ENCODE peak calls at places on chromosomes 5 and 9, in nine cellular contexts. V, W, M, J, R, Y, N, U and G are unnamed samples.

GRCh38 chr9:95181845-95182244 is 135.7 kb downstream of the FANCC start:
- DNase-seq in V (no peak), W (no peak), M (no peak), J (no peak), R (no peak), Y (no peak), N (no peak), U (no peak), G (no peak)

GRCh38 chr9:69674112-69674511 is 1.9 kb upstream of the APBA1 start:
- DNase-seq in V (no peak), W (no peak), M (no peak), J (no peak), R (no peak), Y (no peak), N (no peak), U (no peak), G (no peak)

GRCh38 chr5:150082889-150083288 is 3.5 kb downstream of the CSF1R start:
- DNase-seq in V (no peak), W (no peak), M (no peak), J (no peak), R (no peak), Y (no peak), N (no peak), U (peak), G (no peak)

GRCh38 chr9:72931437-72931836 is 21.4 kb downstream of the ALDH1A1 start:
- DNase-seq in V (no peak), W (no peak), M (no peak), J (no peak), R (no peak), Y (no peak), N (no peak), U (no peak), G (no peak)

GRCh38 chr9:36292641-36293040 is 34.4 kb upstream of the GNE start:
- DNase-seq in V (no peak), W (no peak), M (no peak), J (no peak), R (no peak), Y (no peak), N (no peak), U (no peak), G (no peak)

GRCh38 chr5:143782588-143783386 is 29.2 kb upstream of the HMHB1 start:
- DNase-seq in V (no peak), W (no peak), M (no peak), J (no peak), R (no peak), Y (no peak), N (no peak), U (no peak), G (no peak)

GRCh38 chr9:120526493-120526892 is 53.5 kb downstream of the CDK5RAP2 start:
- DNase-seq in V (no peak), W (no peak), M (no peak), J (no peak), R (no peak), Y (no peak), N (no peak), U (no peak), G (no peak)

GRCh38 chr5:80192507-80193241 is 63.2 kb downstream of the SERINC5 start:
- DNase-seq in V (no peak), W (peak), M (no peak), J (no peak), R (no peak), Y (peak), N (peak), U (no peak), G (no peak)

GRCh38 chr5:107673368-107674136 is 2.8 kb upstream of the EFNA5 start:
- DNase-seq in V (peak), W (peak), M (peak), J (peak), R (peak), Y (peak), N (peak), U (peak), G (peak)

GRCh38 chr9:70902171-70902570 is 219.2 kb downstream of the TRPM3 start:
- DNase-seq in V (no peak), W (no peak), M (no peak), J (no peak), R (no peak), Y (no peak), N (no peak), U (no peak), G (no peak)

GRCh38 chr9:7777776-7778175 is 21.8 kb downstream of the DMAC1 start:
- DNase-seq in V (no peak), W (no peak), M (no peak), J (no peak), R (no peak), Y (no peak), N (no peak), U (no peak), G (no peak)

GRCh38 chr5:36655171-36655570 is 48.8 kb downstream of the SLC1A3 start:
- DNase-seq in V (no peak), W (peak), M (no peak), J (no peak), R (no peak), Y (no peak), N (no peak), U (no peak), G (no peak)

GRCh38 chr5:110031402-110032140 is 341.8 kb downstream of the MAN2A1 start:
- DNase-seq in V (no peak), W (no peak), M (no peak), J (no peak), R (no peak), Y (no peak), N (no peak), U (no peak), G (no peak)

GRCh38 chr5:142215915-142216681 is 107.5 kb downstream of the NDFIP1 start:
- DNase-seq in V (peak), W (peak), M (no peak), J (peak), R (no peak), Y (peak), N (peak), U (no peak), G (peak)

GRCh38 chr5:14440598-14441401 is 140.8 kb upstream of the OTULINL start:
- DNase-seq in V (peak), W (peak), M (peak), J (no peak), R (no peak), Y (peak), N (no peak), U (no peak), G (peak)

GRCh38 chr5:132821791-132822190 is 8.7 kb downstream of the SHROOM1 start:
- DNase-seq in V (no peak), W (no peak), M (no peak), J (no peak), R (no peak), Y (no peak), N (peak), U (no peak), G (no peak)

GRCh38 chr5:132822650-132823480 is 7.6 kb downstream of the SHROOM1 start:
- DNase-seq in V (no peak), W (no peak), M (no peak), J (no peak), R (no peak), Y (no peak), N (no peak), U (no peak), G (no peak)

GRCh38 chr5:132819468-132819867 is 6.4 kb downstream of the SOWAHA start:
- DNase-seq in V (no peak), W (no peak), M (no peak), J (no peak), R (no peak), Y (no peak), N (no peak), U (peak), G (no peak)

GRCh38 chr5:132820162-132820754 is 7.2 kb downstream of the SOWAHA start:
- DNase-seq in V (peak), W (peak), M (peak), J (peak), R (peak), Y (peak), N (peak), U (peak), G (peak)

DNA sequence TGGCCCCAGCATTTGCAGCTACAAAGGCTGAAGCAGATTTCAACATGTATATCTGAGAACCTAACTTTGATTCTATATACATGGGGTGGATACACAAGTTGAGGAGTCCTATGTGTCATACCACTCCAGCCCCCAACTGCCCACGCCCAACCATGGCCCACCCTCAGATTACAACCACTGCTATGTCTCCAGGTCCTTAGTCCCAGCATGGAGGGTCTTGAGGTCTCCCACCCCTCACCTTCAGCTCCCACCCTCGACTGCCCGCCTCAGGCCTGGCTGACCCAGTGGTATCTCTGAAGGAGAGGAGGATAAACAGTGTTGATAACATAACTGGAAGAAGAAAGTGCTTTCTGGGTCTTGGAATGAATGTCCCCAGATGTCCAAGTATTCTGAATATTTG is 8.2 kb downstream of the SOWAHA start:
- DNase-seq in V (no peak), W (no peak), M (no peak), J (no peak), R (no peak), Y (no peak), N (no peak), U (no peak), G (no peak)
- TF ChIP-seq EP300 in V (no peak), W (no peak), M (no peak), J (no peak), R (no peak), Y (no peak), N (no peak), U (no peak), G (no peak)

GRCh38 chr9:130833324-130833990 is 1.6 kb upstream of the ABL1 start:
- DNase-seq in V (no peak), W (no peak), M (peak), J (no peak), R (no peak), Y (no peak), N (no peak), U (no peak), G (no peak)
- TF ChIP-seq EP300 in V (no peak), W (no peak), M (peak), J (no peak), R (no peak), Y (no peak), N (no peak), U (no peak), G (no peak)

GRCh38 chr5:168971100-168971499 is 329.8 kb downstream of the SLIT3 start:
- DNase-seq in V (no peak), W (no peak), M (no peak), J (no peak), R (no peak), Y (no peak), N (no peak), U (no peak), G (no peak)
- TF ChIP-seq EP300 in V (no peak), W (no peak), M (no peak), J (no peak), R (no peak), Y (no peak), N (no peak), U (no peak), G (no peak)

DNA sequence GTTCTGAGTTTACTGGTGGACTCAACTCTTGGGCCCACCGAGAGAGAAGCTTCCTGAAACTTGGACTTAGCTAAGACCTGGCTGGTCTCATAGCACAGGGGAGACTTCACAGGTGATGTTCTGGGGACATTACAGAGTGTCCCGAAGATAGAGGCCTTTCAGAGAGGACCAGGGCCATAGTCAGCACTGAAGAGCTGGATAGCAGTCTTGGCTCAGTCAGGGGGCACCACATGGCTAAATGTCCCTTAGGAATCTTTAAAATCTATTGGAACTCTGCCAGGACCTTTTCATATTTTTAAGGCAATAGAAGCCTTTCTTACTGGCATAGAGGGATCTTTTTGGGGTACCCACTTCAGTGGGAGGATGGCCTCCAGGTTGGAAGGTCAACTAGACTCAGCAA is 59.8 kb upstream of the CPLX2 start:
- DNase-seq in V (no peak), W (no peak), M (no peak), J (no peak), R (no peak), Y (no peak), N (no peak), U (no peak), G (no peak)
- TF ChIP-seq EP300 in V (no peak), W (no peak), M (no peak), J (no peak), R (no peak), Y (no peak), N (no peak), U (no peak), G (no peak)